ENCODE peak calls at places on chromosomes 1 and 21, in seven cellular contexts. X is T-helper 2 cell treated with Interferon-gamma antibody and Interleukin-4, amounts not matched to agents 5 μg/mL and 100 μg/mL, for 36 hours; K is astrocyte of the spinal cord; S is kidney epithelial cell; B is NCI-H2227 treated with DMSO at 0.1 percent for 48 hours; M is lower leg skin; A is heart right ventricle. V is an unnamed sample.

GRCh38 chr1:62436039-62436465 is 797 bp upstream of the USP1 start:
- DNase-seq in X (peak; percentile 97), K (no peak), S (no peak), B (no peak), M (peak; percentile 99), A (no peak), V (no peak)

GRCh38 chr1:230572121-230573083 is 69.9 kb upstream of the COG2 start:
- DNase-seq in X (no peak), K (no peak), S (peak; percentile 52), B (no peak), M (no peak), A (no peak), V (no peak)

GRCh38 chr1:52237430-52237829 is 95.5 kb downstream of the ZFYVE9 start:
- DNase-seq in X (no peak), K (peak; percentile 77), S (peak; percentile 34), B (no peak), M (no peak), A (no peak), V (no peak)

GRCh38 chr1:186806477-186806876 is 22.3 kb upstream of the PLA2G4A start:
- DNase-seq in X (no peak), K (no peak), S (no peak), B (no peak), M (no peak), A (no peak), V (peak; percentile 28)

GRCh38 chr21:43372663-43373386 is 54.1 kb downstream of the SIK1 start:
- DNase-seq in X (no peak), K (no peak), S (no peak), B (no peak), M (no peak), A (no peak), V (no peak)

GRCh38 chr21:26920055-26920454 is 46.8 kb downstream of the ADAMTS5 start:
- DNase-seq in X (no peak), K (no peak), S (no peak), B (no peak), M (no peak), A (no peak), V (no peak)

GRCh38 chr21:27362249-27362648 is 395.4 kb upstream of the ADAMTS5 start:
- DNase-seq in X (no peak), K (no peak), S (no peak), B (no peak), M (no peak), A (no peak), V (no peak)

GRCh38 chr21:25133939-25134338 is 473.3 kb downstream of the MRPL39 start:
- DNase-seq in X (no peak), K (peak; percentile 62), S (no peak), B (no peak), M (no peak), A (no peak), V (no peak)

GRCh38 chr1:147201276-147201675 is 23.9 kb downstream of the FMO5 start:
- DNase-seq in X (no peak), K (no peak), S (no peak), B (no peak), M (no peak), A (no peak), V (no peak)

GRCh38 chr1:32703479-32704291 is 1.1 kb upstream of the SYNC start:
- DNase-seq in X (no peak), K (peak; percentile 99), S (peak; percentile 84), B (no peak), M (no peak), A (peak; percentile 39), V (no peak)

GRCh38 chr1:6475381-6476133 is 9.6 kb upstream of the TNFRSF25 start:
- DNase-seq in X (peak; percentile 60), K (no peak), S (no peak), B (no peak), M (no peak), A (no peak), V (peak; percentile 34)

GRCh38 chr1:43427524-43427923 is 26.2 kb downstream of the HYI start:
- DNase-seq in X (no peak), K (no peak), S (no peak), B (no peak), M (no peak), A (no peak), V (no peak)

GRCh38 chr1:73801912-73802429 is 396.0 kb downstream of the LRRIQ3 start:
- DNase-seq in X (no peak), K (no peak), S (no peak), B (no peak), M (no peak), A (no peak), V (no peak)

GRCh38 chr1:81424056-81424455 is 376.7 kb upstream of the ADGRL2 start:
- DNase-seq in X (no peak), K (peak; percentile 4), S (no peak), B (no peak), M (no peak), A (no peak), V (no peak)

GRCh38 chr21:42855143-42855936 is 24.0 kb downstream of the WDR4 start:
- DNase-seq in X (no peak), K (no peak), S (no peak), B (no peak), M (no peak), A (no peak), V (no peak)

GRCh38 chr1:79845951-79846350 is 839.4 kb upstream of the ADGRL4 start:
- DNase-seq in X (no peak), K (no peak), S (no peak), B (no peak), M (no peak), A (no peak), V (no peak)

GRCh38 chr1:1069061-1069710 is 4.9 kb downstream of the RNF223 start:
- DNase-seq in X (peak; percentile 81), K (peak; percentile 29), S (no peak), B (peak; percentile 85), M (peak; percentile 93), A (peak; percentile 38), V (no peak)

V was measured in dermis microvascular lymphatic vessel endothelial cell.